ENCODE peak calls at places on chromosomes 12 and 14, in six cellular contexts. C is CD4-positive, alpha-beta memory T cell; R is ascending aorta; F is fibroblast of the aortic adventitia; H is pons; N is PC-3. U is an unnamed sample.

GRCh38 chr12:62522984-62523383 is 56.4 kb downstream of the MON2 start:
- DNase-seq in C (no peak), R (no peak), F (peak), H (peak), N (peak), U (no peak)

GRCh38 chr12:2324375-2324774 is 271.6 kb downstream of the CACNA1C start:
- DNase-seq in C (no peak), R (no peak), F (no peak), H (no peak), N (no peak), U (peak)

GRCh38 chr12:27868165-27868564 is 88.1 kb upstream of the MANSC4 start:
- DNase-seq in C (no peak), R (no peak), F (peak), H (no peak), N (no peak), U (no peak)

GRCh38 chr12:50062733-50063452 is 5.5 kb downstream of the ASIC1 start:
- DNase-seq in C (no peak), R (no peak), F (no peak), H (no peak), N (no peak), U (no peak)

GRCh38 chr14:38257500-38257899 is 1.6 kb upstream of the CLEC14A start:
- DNase-seq in C (no peak), R (no peak), F (no peak), H (no peak), N (peak), U (no peak)

GRCh38 chr12:53327435-53328042 is 6.1 kb upstream of the AAAS start:
- DNase-seq in C (no peak), R (no peak), F (peak), H (peak), N (peak), U (no peak)

GRCh38 chr12:6426882-6427671 is 17.7 kb upstream of the CD27 start:
- DNase-seq in C (peak), R (no peak), F (no peak), H (no peak), N (no peak), U (no peak)

GRCh38 chr12:71128191-71128590 is 29.6 kb downstream of the TSPAN8 start:
- DNase-seq in C (no peak), R (no peak), F (peak), H (no peak), N (no peak), U (no peak)

GRCh38 chr12:623172-623864 is 39.9 kb downstream of the NINJ2 start:
- DNase-seq in C (no peak), R (no peak), F (no peak), H (no peak), N (no peak), U (no peak)

GRCh38 chr14:70640938-70641547 is 673 bp upstream of the TTC9 start:
- DNase-seq in C (peak), R (no peak), F (peak), H (no peak), N (peak), U (peak)

GRCh38 chr14:55626131-55626530 is 46.1 kb downstream of the KTN1 start:
- DNase-seq in C (no peak), R (no peak), F (no peak), H (no peak), N (no peak), U (no peak)

GRCh38 chr14:35339761-35340406 is 47.7 kb downstream of the PSMA6 start:
- DNase-seq in C (no peak), R (no peak), F (no peak), H (peak), N (no peak), U (no peak)

GRCh38 chr12:15732341-15733061 is 56.7 kb downstream of the EPS8 start:
- DNase-seq in C (no peak), R (no peak), F (peak), H (no peak), N (no peak), U (no peak)

GRCh38 chr14:82067221-82067620 is 533.6 kb upstream of the SEL1L start:
- DNase-seq in C (no peak), R (no peak), F (no peak), H (no peak), N (no peak), U (no peak)

GRCh38 chr14:25108959-25109358 is 59.0 kb upstream of the STXBP6 start:
- DNase-seq in C (no peak), R (no peak), F (no peak), H (no peak), N (no peak), U (no peak)

GRCh38 chr12:130164216-130164542 is 1.9 kb downstream of the FZD10 start:
- DNase-seq in C (no peak), R (no peak), F (no peak), H (no peak), N (no peak), U (no peak)

GRCh38 chr12:85782711-85783110 is 53.5 kb downstream of the RASSF9 start:
- DNase-seq in C (no peak), R (no peak), F (no peak), H (no peak), N (peak), U (no peak)

GRCh38 chr12:62269464-62270228 is 9.4 kb downstream of the USP15 start:
- DNase-seq in C (no peak), R (no peak), F (no peak), H (no peak), N (no peak), U (no peak)

GRCh38 chr12:112167728-112168525 is 42.6 kb downstream of the TRAFD1 start:
- DNase-seq in C (no peak), R (no peak), F (no peak), H (no peak), N (no peak), U (no peak)

GRCh38 chr12:7460375-7461259 is 16.7 kb upstream of the CD163L1 start:
- DNase-seq in C (peak), R (no peak), F (peak), H (peak), N (peak), U (peak)

GRCh38 chr14:93019970-93020369 is 95.8 kb downstream of the ITPK1 start:
- DNase-seq in C (no peak), R (no peak), F (no peak), H (peak), N (no peak), U (no peak)

GRCh38 chr14:94625353-94625635 is 13.1 kb downstream of the SERPINA3 start:
- DNase-seq in C (no peak), R (no peak), F (no peak), H (no peak), N (no peak), U (no peak)

GRCh38 chr14:69183735-69184134 is 7.6 kb upstream of the EXD2 start:
- DNase-seq in C (no peak), R (no peak), F (no peak), H (no peak), N (no peak), U (no peak)

GRCh38 chr12:7637641-7638040 is 28.1 kb downstream of the APOBEC1 start:
- DNase-seq in C (no peak), R (no peak), F (no peak), H (no peak), N (no peak), U (no peak)

GRCh38 chr14:24965934-24966593 is 83.9 kb downstream of the STXBP6 start:
- DNase-seq in C (no peak), R (no peak), F (peak), H (no peak), N (no peak), U (no peak)

GRCh38 chr12:124747426-124748161 is 116.1 kb downstream of the SCARB1 start:
- DNase-seq in C (no peak), R (no peak), F (peak), H (no peak), N (peak), U (no peak)

U was measured in cerebellar cortex.